ENCODE peak calls at places on chromosomes 6 and 20, in nine cellular contexts. M is RPMI8226; Y is HTR-8/SVneo; W is naive thymus-derived CD4-positive, alpha-beta T cell; D is germinal center; R is transverse colon; U is neuronal stem cell; V is mucosa of descending colon; T is CD8-positive, alpha-beta memory T cell. I is an unnamed sample.

GRCh38 chr6:73927421-73927820 is 231.4 kb downstream of the CD109 start:
- DNase-seq in M (no peak), Y (no peak), W (no peak), D (no peak), R (no peak), U (no peak), V (no peak), T (no peak), I (no peak)

GRCh38 chr20:60948230-60948629 is 303.8 kb upstream of the CDH4 start:
- DNase-seq in M (no peak), Y (no peak), W (no peak), D (no peak), R (no peak), U (no peak), V (no peak), T (no peak), I (no peak)

GRCh38 chr6:37236921-37237320 is 20.7 kb upstream of the TBC1D22B start:
- DNase-seq in M (no peak), Y (no peak), W (no peak), D (no peak), R (no peak), U (no peak), V (no peak), T (no peak), I (no peak)

GRCh38 chr6:33320315-33321181 is 3.0 kb upstream of the ZBTB22 start:
- DNase-seq in M (no peak), Y (no peak), W (no peak), D (no peak), R (peak), U (no peak), V (peak), T (no peak), I (no peak)

GRCh38 chr6:112015725-112016124 is 38.2 kb upstream of the CCN6 start:
- DNase-seq in M (no peak), Y (no peak), W (no peak), D (no peak), R (no peak), U (no peak), V (no peak), T (no peak), I (no peak)

GRCh38 chr6:152474341-152474740 is 162.8 kb downstream of the SYNE1 start:
- DNase-seq in M (no peak), Y (no peak), W (no peak), D (no peak), R (no peak), U (no peak), V (no peak), T (no peak), I (no peak)

GRCh38 chr6:44976677-44977405 is 351.3 kb upstream of the RUNX2 start:
- DNase-seq in M (peak), Y (no peak), W (no peak), D (no peak), R (no peak), U (no peak), V (no peak), T (no peak), I (peak)

GRCh38 chr6:42692151-42692911 is 30.1 kb downstream of the PRPH2 start:
- DNase-seq in M (no peak), Y (no peak), W (no peak), D (no peak), R (no peak), U (no peak), V (no peak), T (no peak), I (no peak)

GRCh38 chr20:2137552-2138201 is 36.0 kb downstream of the STK35 start:
- DNase-seq in M (no peak), Y (no peak), W (no peak), D (no peak), R (no peak), U (no peak), V (no peak), T (no peak), I (no peak)

GRCh38 chr6:108166664-108167448 is 1.0 kb downstream of the NR2E1 start:
- DNase-seq in M (no peak), Y (no peak), W (peak), D (no peak), R (no peak), U (no peak), V (no peak), T (no peak), I (no peak)

GRCh38 chr6:157840776-157841175 is 17.7 kb downstream of the SNX9 start:
- DNase-seq in M (peak), Y (no peak), W (no peak), D (no peak), R (no peak), U (no peak), V (no peak), T (no peak), I (no peak)

GRCh38 chr20:14536738-14537137 is 199.3 kb upstream of the FLRT3 start:
- DNase-seq in M (no peak), Y (no peak), W (no peak), D (no peak), R (no peak), U (no peak), V (no peak), T (no peak), I (no peak)

GRCh38 chr20:44477151-44477550 is 1.5 kb downstream of the TTPAL start:
- DNase-seq in M (no peak), Y (no peak), W (no peak), D (no peak), R (no peak), U (no peak), V (no peak), T (no peak), I (no peak)

GRCh38 chr6:157990321-157991066 is 8.8 kb downstream of the SYNJ2 start:
- DNase-seq in M (no peak), Y (no peak), W (no peak), D (peak), R (no peak), U (no peak), V (no peak), T (no peak), I (no peak)

GRCh38 chr6:137843206-137843605 is 23.9 kb upstream of the TNFAIP3 start:
- DNase-seq in M (no peak), Y (no peak), W (no peak), D (no peak), R (no peak), U (no peak), V (no peak), T (no peak), I (no peak)

GRCh38 chr6:164035912-164036485 is 621.5 kb downstream of the QKI start:
- DNase-seq in M (no peak), Y (no peak), W (no peak), D (no peak), R (no peak), U (no peak), V (no peak), T (no peak), I (no peak)

GRCh38 chr20:36153754-36154695 is 515 bp upstream of the EPB41L1 start:
- DNase-seq in M (peak), Y (peak), W (peak), D (peak), R (peak), U (peak), V (peak), T (no peak), I (no peak)

GRCh38 chr6:120632975-120633374 is 701.3 kb downstream of the TBC1D32 start:
- DNase-seq in M (no peak), Y (no peak), W (no peak), D (no peak), R (no peak), U (no peak), V (no peak), T (no peak), I (no peak)

GRCh38 chr6:109083657-109084056 is 11.0 kb downstream of the SESN1 start:
- DNase-seq in M (no peak), Y (no peak), W (no peak), D (no peak), R (no peak), U (no peak), V (no peak), T (no peak), I (no peak)

GRCh38 chr20:8755340-8756118 is 313.4 kb upstream of the PLCB4 start:
- DNase-seq in M (no peak), Y (no peak), W (no peak), D (no peak), R (no peak), U (no peak), V (no peak), T (no peak), I (no peak)

GRCh38 chr20:363319-364078 is 16.6 kb downstream of the NRSN2 start:
- DNase-seq in M (no peak), Y (no peak), W (no peak), D (no peak), R (no peak), U (no peak), V (no peak), T (peak), I (no peak)

GRCh38 chr20:53623454-53624206 is 30.0 kb upstream of the ZNF217 start:
- DNase-seq in M (peak), Y (peak), W (peak), D (no peak), R (peak), U (peak), V (peak), T (no peak), I (peak)

GRCh38 chr6:13419826-13420225 is 67.6 kb downstream of the GFOD1 start:
- DNase-seq in M (no peak), Y (no peak), W (no peak), D (no peak), R (no peak), U (no peak), V (no peak), T (no peak), I (no peak)

GRCh38 chr6:69416739-69417138 is 380.1 kb downstream of the LMBRD1 start:
- DNase-seq in M (no peak), Y (no peak), W (no peak), D (no peak), R (no peak), U (no peak), V (no peak), T (no peak), I (no peak)

GRCh38 chr20:50192364-50193168 is 1.9 kb downstream of the CEBPB start:
- DNase-seq in M (peak), Y (peak), W (peak), D (peak), R (peak), U (no peak), V (peak), T (peak), I (peak)

GRCh38 chr6:15017251-15017650 is 228.6 kb upstream of the JARID2 start:
- DNase-seq in M (peak), Y (no peak), W (no peak), D (no peak), R (no peak), U (no peak), V (no peak), T (no peak), I (no peak)

GRCh38 chr6:37816599-37817375 is 2.7 kb upstream of the ZFAND3 start:
- DNase-seq in M (no peak), Y (no peak), W (no peak), D (no peak), R (no peak), U (no peak), V (no peak), T (no peak), I (no peak)

GRCh38 chr20:4919047-4919704 is 82.1 kb downstream of the SLC23A2 start:
- DNase-seq in M (peak), Y (no peak), W (no peak), D (no peak), R (no peak), U (no peak), V (no peak), T (no peak), I (no peak)

GRCh38 chr6:5776104-5776503 is 230.6 kb downstream of the NRN1 start:
- DNase-seq in M (no peak), Y (no peak), W (no peak), D (no peak), R (no peak), U (no peak), V (no peak), T (no peak), I (no peak)

GRCh38 chr20:42152570-42152969 is 534.4 kb upstream of the CHD6 start:
- DNase-seq in M (peak), Y (no peak), W (no peak), D (no peak), R (no peak), U (no peak), V (no peak), T (no peak), I (no peak)

GRCh38 chr6:49202923-49203322 is 260.1 kb downstream of the MMUT start:
- DNase-seq in M (no peak), Y (no peak), W (no peak), D (no peak), R (no peak), U (no peak), V (no peak), T (no peak), I (no peak)

GRCh38 chr6:17280552-17281090 is 540 bp upstream of the RBM24 start:
- DNase-seq in M (peak), Y (no peak), W (no peak), D (no peak), R (peak), U (peak), V (peak), T (no peak), I (no peak)

GRCh38 chr6:139839506-139840156 is 465.2 kb upstream of the CITED2 start:
- DNase-seq in M (peak), Y (no peak), W (no peak), D (no peak), R (no peak), U (no peak), V (no peak), T (no peak), I (no peak)

GRCh38 chr6:73704260-73704659 is 8.3 kb downstream of the CD109 start:
- DNase-seq in M (no peak), Y (peak), W (peak), D (no peak), R (no peak), U (no peak), V (no peak), T (no peak), I (no peak)

GRCh38 chr6:21914121-21914973 is 320.8 kb downstream of the SOX4 start:
- DNase-seq in M (peak), Y (no peak), W (peak), D (no peak), R (peak), U (no peak), V (peak), T (no peak), I (no peak)

GRCh38 chr6:40077315-40077714 is 143.1 kb upstream of the MOCS1 start:
- DNase-seq in M (no peak), Y (no peak), W (no peak), D (no peak), R (no peak), U (no peak), V (no peak), T (no peak), I (no peak)